ENCODE peak calls at places on chromosomes 6 and 20, in five cellular contexts. U is stromal cell of bone marrow; M is astrocyte of the cerebellum; R is activated T-helper 1 cell treated with Interleukin-2 at 50 U/mL for 16 hours; W is effector CD8-positive, alpha-beta T cell. H is an unnamed sample.
A peak's percentile ranks its signal among the peaks of the same experiment; 100 is the strongest.

GRCh38 chr6:13406051-13406477 is 77.7 kb upstream of the TBC1D7 start:
- DNase-seq in R (no peak), U (no peak), W (no peak), M (no peak), H (no peak)

GRCh38 chr6:134724653-134725340 is 225.1 kb downstream of the ALDH8A1 start:
- DNase-seq in R (no peak), U (no peak), M (no peak), W (no peak), H (no peak)

GRCh38 chr20:38143238-38143645 is 21.8 kb downstream of the TGM2 start:
- DNase-seq in M (no peak), U (no peak), W (no peak), R (no peak), H (no peak)

GRCh38 chr6:72619883-72620696 is 1.8 kb upstream of the KCNQ5 start:
- DNase-seq in W (peak; percentile 55), U (no peak), R (no peak), M (no peak), H (peak; percentile 38)

GRCh38 chr6:2749972-2750600 is 636 bp downstream of the MYLK4 start:
- DNase-seq in W (peak; percentile 48), R (peak; percentile 25), U (no peak), M (no peak), H (peak; percentile 58)

GRCh38 chr6:134123666-134124208 is 71.3 kb upstream of the SLC2A12 start:
- DNase-seq in M (peak; percentile 47), W (peak; percentile 17), U (peak; percentile 33), R (peak; percentile 19), H (peak; percentile 8)

GRCh38 chr6:35188886-35189285 is 24.9 kb upstream of the SCUBE3 start:
- DNase-seq in W (no peak), R (no peak), U (no peak), M (no peak), H (no peak)

GRCh38 chr6:21731411-21732031 is 138.0 kb downstream of the SOX4 start:
- DNase-seq in U (no peak), R (no peak), M (peak; percentile 81), W (no peak), H (no peak)

GRCh38 chr6:81401970-81402690 is 350.4 kb downstream of the TENT5A start:
- DNase-seq in U (peak; percentile 9), M (peak; percentile 26), R (no peak), W (no peak), H (no peak)

GRCh38 chr20:60078351-60079250 is 120.4 kb downstream of the CDH26 start:
- DNase-seq in M (no peak), W (no peak), R (no peak), U (no peak), H (no peak)

GRCh38 chr20:56223352-56223751 is 25.2 kb upstream of the MC3R start:
- DNase-seq in M (no peak), U (no peak), R (no peak), W (no peak), H (no peak)

GRCh38 chr6:16441262-16441661 is 202.9 kb downstream of the GMPR start:
- DNase-seq in R (no peak), U (no peak), M (no peak), W (no peak), H (no peak)

GRCh38 chr6:14707971-14708465 is 537.9 kb upstream of the JARID2 start:
- DNase-seq in U (no peak), R (no peak), W (no peak), M (no peak), H (no peak)

GRCh38 chr6:3789018-3789895 is 37.7 kb upstream of the PXDC1 start:
- DNase-seq in M (peak; percentile 83), R (no peak), W (no peak), U (no peak), H (no peak)

GRCh38 chr6:63476302-63476701 is 96.0 kb upstream of the LOC128125822 start:
- DNase-seq in M (no peak), R (no peak), U (no peak), W (no peak), H (no peak)

GRCh38 chr6:156919819-156920379 is 142.7 kb downstream of the ARID1B start:
- DNase-seq in R (no peak), U (no peak), M (no peak), W (no peak), H (no peak)

GRCh38 chr6:154932562-154933027 is 62.5 kb upstream of the TIAM2 start:
- DNase-seq in R (no peak), W (no peak), M (peak; percentile 85), U (no peak), H (no peak)

GRCh38 chr6:159943101-159943632 is 25.7 kb upstream of the IGF2R start:
- DNase-seq in W (no peak), M (no peak), U (peak; percentile 71), R (no peak), H (no peak)

GRCh38 chr20:41956316-41957050 is 338.3 kb upstream of the CHD6 start:
- DNase-seq in R (no peak), W (no peak), U (no peak), M (no peak), H (no peak)

H was measured in CD4-positive, alpha-beta T cell.